ENCODE peak calls at places on chromosomes 6 and 20, in nine cellular contexts. Z, E, G, R, Q, X, I, N and H are unnamed samples.

GRCh38 chr6:34970962-34971361 is 81.9 kb downstream of the ANKS1A start:
- DNase-seq in E (no peak), X (no peak), I (no peak), G (no peak), N (peak; percentile 68), Z (no peak), Q (peak; percentile 87), R (no peak), H (no peak)

GRCh38 chr6:159899994-159900745 is 9.4 kb downstream of the MAS1 start:
- DNase-seq in Z (no peak), R (no peak), E (no peak), Q (peak; percentile 92), G (no peak), I (no peak), X (no peak), N (peak; percentile 77), H (peak; percentile 42)

GRCh38 chr6:144415835-144416237 is 130.7 kb downstream of the UTRN start:
- DNase-seq in E (no peak), Q (peak; percentile 96), G (no peak), X (no peak), Z (no peak), I (no peak), R (no peak), N (peak; percentile 30), H (no peak)

GRCh38 chr20:55348201-55348600 is 657.1 kb downstream of the CBLN4 start:
- DNase-seq in G (no peak), I (no peak), Q (no peak), E (no peak), N (no peak), Z (no peak), R (no peak), X (no peak), H (no peak)

GRCh38 chr6:51336185-51336584 is 517.5 kb downstream of the TFAP2B start:
- DNase-seq in N (no peak), E (no peak), G (no peak), Q (no peak), R (no peak), I (no peak), X (no peak), Z (no peak), H (no peak)

GRCh38 chr6:162964703-162965140 is 236.9 kb downstream of the PACRG start:
- DNase-seq in I (no peak), Z (no peak), G (peak; percentile 22), X (no peak), E (no peak), N (peak; percentile 100), Q (peak; percentile 100), R (peak; percentile 78), H (peak; percentile 75)

GRCh38 chr20:47691632-47692031 is 93.6 kb downstream of the SULF2 start:
- DNase-seq in E (no peak), Q (peak; percentile 35), I (no peak), G (no peak), Z (no peak), N (no peak), X (no peak), R (no peak), H (no peak)

GRCh38 chr6:90537723-90538407 is 49.0 kb downstream of the MAP3K7 start:
- DNase-seq in R (no peak), I (no peak), Q (peak; percentile 8), E (peak; percentile 64), G (no peak), Z (no peak), N (no peak), X (no peak), H (no peak)

GRCh38 chr6:41896280-41896679 is 1.1 kb upstream of the USP49 start:
- DNase-seq in R (no peak), I (no peak), N (no peak), Z (no peak), E (no peak), Q (no peak), G (no peak), X (no peak), H (no peak)

GRCh38 chr6:111873178-111874029 is at the start of gene FYN:
- DNase-seq in X (peak; percentile 98), G (peak; percentile 96), N (peak; percentile 79), I (peak; percentile 98), Q (peak; percentile 90), R (peak; percentile 99), Z (peak; percentile 95), E (peak; percentile 97), H (peak; percentile 81)

GRCh38 chr6:111871207-111871606 is 2.0 kb downstream of the FYN start:
- DNase-seq in X (peak; percentile 27), Z (no peak), N (no peak), Q (no peak), G (no peak), R (no peak), I (no peak), E (peak; percentile 48), H (no peak)

GRCh38 chr6:111874030-111874425 is 776 bp upstream of the FYN start:
- DNase-seq in I (no peak), R (no peak), Q (no peak), G (peak; percentile 23), N (no peak), E (peak; percentile 65), Z (no peak), X (peak; percentile 40), H (no peak)

GRCh38 chr6:111871725-111872520 is 1.3 kb downstream of the FYN start:
- DNase-seq in Z (no peak), I (no peak), X (no peak), G (no peak), N (no peak), R (peak; percentile 72), E (peak; percentile 46), Q (peak; percentile 31), H (no peak)

GRCh38 chr6:111872521-111873177 is 603 bp downstream of the FYN start:
- DNase-seq in G (peak; percentile 14), X (peak; percentile 58), Q (peak; percentile 42), N (no peak), R (peak; percentile 83), I (peak; percentile 69), Z (no peak), E (peak; percentile 52), H (no peak)
- TF ChIP-seq CTCF in G (no peak), X (peak; percentile 44), Q (no peak), N (no peak), R (peak; percentile 29), I (peak; percentile 10), Z (no peak), E (no peak), H (peak; percentile 12)

DNA sequence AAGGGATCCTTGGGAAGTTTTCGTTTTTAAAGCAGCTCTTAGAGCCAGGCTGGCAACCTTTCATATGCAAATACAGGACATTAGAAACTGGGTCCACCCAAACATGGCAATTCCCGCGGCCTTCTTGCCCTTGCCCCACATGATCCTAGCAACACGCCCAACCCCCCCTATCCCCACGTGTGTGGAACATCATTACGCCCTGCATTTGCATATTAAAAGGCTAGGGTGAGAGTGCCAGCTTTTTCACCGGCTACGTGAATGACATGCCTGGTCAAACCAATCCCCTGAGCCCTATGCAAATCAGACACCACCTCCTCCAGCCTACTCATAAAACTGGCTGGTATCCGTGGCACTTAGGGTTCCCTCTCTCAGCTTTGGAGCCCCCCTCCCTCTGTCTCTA is 88.1 kb downstream of the TNFRSF21 start:
- DNase-seq in X (no peak), E (no peak), N (no peak), Q (no peak), G (no peak), Z (no peak), R (no peak), I (no peak), H (no peak)
- H3K4me3 ChIP-seq in X (no peak overlapping the region), E (no peak overlapping the region), N (no peak overlapping the region), Q (no peak overlapping the region), G (no peak overlapping the region), Z (no peak overlapping the region), R (no peak overlapping the region), I (no peak overlapping the region), H (no peak overlapping the region)

GRCh38 chr6:152273638-152274037 is 363.5 kb downstream of the SYNE1 start:
- DNase-seq in I (no peak), R (no peak), G (no peak), N (no peak), X (no peak), E (no peak), Z (no peak), Q (peak; percentile 12), H (peak; percentile 93)
- TF ChIP-seq CTCF in I (no peak), R (no peak), G (no peak), N (no peak), X (no peak), E (no peak), Z (no peak), Q (no peak), H (peak; percentile 71)

GRCh38 chr6:56840467-56841371 is 114.2 kb upstream of the BEND6 start:
- DNase-seq in E (no peak), R (no peak), Q (peak; percentile 84), X (no peak), N (no peak), I (no peak), G (no peak), Z (no peak), H (no peak)
- H3K4me3 ChIP-seq in E (no peak overlapping the region), R (peak overlapping the region; percentile 85), Q (peak overlapping the region; percentile 83), X (no peak overlapping the region), N (peak overlapping the region; percentile 80), I (peak overlapping the region; percentile 86), G (no peak overlapping the region), Z (no peak overlapping the region), H (peak overlapping the region; percentile 89)